ENCODE peak calls at places on chromosomes 7 and 10, in four cellular contexts. U is GM12878, Q is HCT116, B is SK-N-SH. L is an unnamed sample.
A peak's percentile ranks its signal among the peaks of the same experiment; 100 is the strongest.

GRCh38 chr7:26468625-26469024 is 177.0 kb downstream of the SNX10 start:
- DNase-seq in U (no peak), Q (no peak), B (no peak), L (no peak)

GRCh38 chr7:151381333-151382078 is 28.3 kb downstream of the WDR86 start:
- DNase-seq in U (no peak), Q (no peak), B (peak; percentile 77), L (no peak)

GRCh38 chr7:140557069-140557468 is 77.8 kb upstream of the MKRN1 start:
- DNase-seq in U (no peak), Q (no peak), B (no peak), L (no peak)

GRCh38 chr10:44925224-44925623 is 14.1 kb downstream of the TMEM72 start:
- DNase-seq in U (no peak), Q (no peak), B (peak; percentile 32), L (peak; percentile 47)

GRCh38 chr10:86979977-86980448 is 11.7 kb downstream of the ADIRF start:
- DNase-seq in U (no peak), Q (no peak), B (no peak), L (no peak)

GRCh38 chr10:44972874-44973306 is 5.7 kb downstream of the DEPP1 start:
- DNase-seq in U (no peak), Q (no peak), B (no peak), L (no peak)

GRCh38 chr10:2851544-2851943 is 215.8 kb upstream of the PFKP start:
- DNase-seq in U (no peak), Q (no peak), B (peak; percentile 27), L (no peak)

GRCh38 chr10:131975003-131975402 is 6.7 kb downstream of the BNIP3 start:
- DNase-seq in U (no peak), Q (no peak), B (no peak), L (no peak)

GRCh38 chr10:71893920-71894319 is 42.9 kb upstream of the PSAP start:
- DNase-seq in U (no peak), Q (no peak), B (no peak), L (no peak)

DNA sequence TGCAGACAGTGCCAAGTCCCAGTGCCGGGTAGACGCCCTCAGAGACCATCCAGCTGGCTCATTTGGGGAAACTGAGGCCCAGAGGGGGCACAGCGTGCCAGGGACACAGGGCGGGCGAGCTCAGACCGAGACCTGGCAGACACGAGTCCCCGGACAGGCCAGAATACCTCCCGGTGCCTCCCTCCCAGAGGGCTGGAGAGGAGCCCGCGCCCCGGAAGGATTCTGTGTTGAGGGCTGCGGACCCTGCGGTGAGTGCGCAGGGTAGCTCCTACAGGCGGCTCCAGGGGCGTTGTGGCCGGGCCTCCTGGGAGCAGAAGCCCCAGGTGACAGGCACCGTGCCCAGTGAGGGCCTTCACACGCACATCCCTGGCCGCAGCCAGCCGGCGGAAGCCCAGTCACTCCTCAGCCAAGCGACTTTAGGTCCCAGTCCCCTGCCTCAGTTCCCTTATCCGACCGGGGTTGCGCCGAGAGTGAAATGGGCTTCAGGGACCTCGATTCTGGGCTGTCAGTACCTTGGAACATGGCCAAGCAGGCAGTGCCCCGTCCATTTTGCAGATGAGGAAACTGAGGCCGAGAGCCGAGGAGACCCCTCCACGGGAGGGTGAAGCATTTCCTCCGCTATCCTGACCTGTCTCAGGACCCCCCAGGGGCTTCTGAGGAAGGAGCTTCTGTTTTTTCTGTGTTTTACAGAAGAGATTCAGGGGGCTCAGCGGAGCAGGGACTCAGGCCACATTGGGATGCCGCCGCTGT is 73.6 kb downstream of the ELFN1 start:
- DNase-seq in U (no peak), Q (no peak), B (peak; percentile 66), L (no peak)
- TF ChIP-seq JUND in U (no peak), Q (no peak), B (no peak), L (no peak)

DNA sequence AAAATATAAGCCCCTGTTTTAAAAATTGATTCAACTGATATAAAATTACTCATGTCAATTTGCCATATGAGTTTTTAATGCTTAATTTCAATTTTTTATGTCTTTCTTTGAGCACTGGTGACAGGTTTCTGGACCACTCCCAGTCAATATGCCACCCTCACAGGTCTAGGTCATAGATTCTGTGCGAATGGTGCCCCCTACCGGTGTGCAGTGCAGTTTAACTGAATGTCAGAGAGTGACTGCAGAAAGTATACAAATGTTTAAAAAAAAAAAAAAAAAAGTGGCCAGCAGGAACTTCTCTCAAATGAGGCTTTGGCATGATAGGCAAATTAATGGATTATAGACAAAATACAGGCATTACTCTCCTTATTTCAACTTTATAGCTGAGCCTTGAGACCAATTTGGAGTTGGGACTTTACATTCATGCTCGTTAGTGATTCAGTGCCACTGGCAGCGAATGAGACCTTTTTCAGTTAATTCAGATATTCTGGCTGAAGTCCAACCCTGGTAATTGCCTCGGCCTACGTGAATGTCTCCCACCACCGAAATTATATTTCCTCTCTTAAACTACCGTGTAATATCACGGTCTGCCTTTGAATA is 427.6 kb downstream of the PHTF2 start:
- DNase-seq in U (no peak), Q (peak; percentile 22), B (peak; percentile 66), L (no peak)
- TF ChIP-seq JUND in U (no peak), Q (no peak), B (no peak), L (no peak)

GRCh38 chr10:85284778-85285397 is 956.5 kb downstream of the CCSER2 start:
- DNase-seq in U (no peak), Q (no peak), B (no peak), L (no peak)
- TF ChIP-seq JUND in U (no peak), Q (no peak), B (no peak), L (no peak)

GRCh38 chr10:122588381-122588780 is 27.8 kb downstream of the DMBT1 start:
- DNase-seq in U (no peak), Q (no peak), B (no peak), L (no peak)
- TF ChIP-seq JUND in U (no peak), Q (no peak), B (no peak), L (no peak)

L was measured in T47D.